ENCODE peak calls at places on chromosomes 13 and 19, in eight cellular contexts. U, Z, S, Y, L, F, G and M are unnamed samples.

GRCh38 chr19:56309511-56310185 is 5.0 kb downstream of the ZSCAN5A start:
- DNase-seq in U (peak; percentile 3), Z (no peak), S (peak; percentile 24), Y (no peak), L (peak; percentile 18), F (peak; percentile 16), G (peak; percentile 64), M (peak; percentile 74)

GRCh38 chr19:31427857-31428256 is 78.6 kb upstream of the TSHZ3 start:
- DNase-seq in U (no peak), Z (no peak), S (no peak), Y (no peak), L (no peak), F (no peak), G (no peak), M (no peak)

GRCh38 chr13:28336193-28336657 is 158.7 kb downstream of the FLT1 start:
- DNase-seq in U (no peak), Z (no peak), S (no peak), Y (peak; percentile 40), L (no peak), F (no peak), G (no peak), M (peak; percentile 74)

GRCh38 chr13:54373211-54373610 is 1344.6 kb downstream of the OLFM4 start:
- DNase-seq in U (no peak), Z (no peak), S (no peak), Y (no peak), L (no peak), F (peak; percentile 15), G (no peak), M (no peak)

GRCh38 chr19:15583346-15583745 is 31.7 kb upstream of the CYP4F8 start:
- DNase-seq in U (no peak), Z (peak; percentile 79), S (no peak), Y (no peak), L (no peak), F (no peak), G (no peak), M (no peak)

GRCh38 chr19:48419158-48419920 is 25.9 kb downstream of the GRIN2D start:
- DNase-seq in U (no peak), Z (no peak), S (peak; percentile 47), Y (no peak), L (peak; percentile 60), F (no peak), G (peak; percentile 60), M (peak; percentile 41)

GRCh38 chr19:11288349-11288748 is 7.6 kb upstream of the TSPAN16 start:
- DNase-seq in U (no peak), Z (no peak), S (no peak), Y (no peak), L (no peak), F (no peak), G (peak; percentile 36), M (peak; percentile 45)

GRCh38 chr13:40878823-40879222 is 89.4 kb downstream of the SLC25A15 start:
- DNase-seq in U (no peak), Z (no peak), S (no peak), Y (no peak), L (no peak), F (no peak), G (no peak), M (peak; percentile 59)

GRCh38 chr13:99995503-99996176 is 14.1 kb downstream of the ZIC2 start:
- DNase-seq in U (peak; percentile 86), Z (no peak), S (no peak), Y (no peak), L (no peak), F (peak; percentile 12), G (no peak), M (no peak)

GRCh38 chr13:28329395-28330158 is 165.4 kb downstream of the FLT1 start:
- DNase-seq in U (no peak), Z (no peak), S (no peak), Y (peak; percentile 43), L (no peak), F (no peak), G (no peak), M (peak; percentile 62)